ENCODE peak calls at places on chromosomes 11 and 22, in ten cellular contexts. T, K, N, Y, B, R, P, A, Z and U are unnamed samples.

GRCh38 chr11:122737951-122738693 is 82.6 kb downstream of the UBASH3B start:
- DNase-seq in T (peak), K (peak), N (no peak), Y (no peak), B (no peak), R (no peak), P (no peak), A (no peak), Z (no peak), U (no peak)

GRCh38 chr11:47668665-47669064 is 26.3 kb upstream of the MTCH2 start:
- DNase-seq in T (no peak), K (peak), N (no peak), Y (no peak), B (no peak), R (no peak), P (no peak), A (no peak), Z (no peak), U (no peak)

GRCh38 chr11:33452806-33453205 is 195.6 kb downstream of the HIPK3 start:
- DNase-seq in T (peak), K (peak), N (no peak), Y (no peak), B (no peak), R (peak), P (peak), A (no peak), Z (no peak), U (peak)

GRCh38 chr11:86660011-86660595 is 12.3 kb downstream of the ME3 start:
- DNase-seq in T (peak), K (no peak), N (no peak), Y (no peak), B (no peak), R (peak), P (peak), A (no peak), Z (no peak), U (peak)

GRCh38 chr11:47179655-47179991 is 2.9 kb upstream of the ARFGAP2 start:
- DNase-seq in T (no peak), K (no peak), N (peak), Y (peak), B (no peak), R (no peak), P (no peak), A (peak), Z (peak), U (peak)

GRCh38 chr11:94793002-94793401 is 24.8 kb downstream of the AMOTL1 start:
- DNase-seq in T (no peak), K (no peak), N (no peak), Y (no peak), B (no peak), R (peak), P (peak), A (no peak), Z (no peak), U (no peak)

GRCh38 chr11:43580735-43581369 is 99.7 kb upstream of the HSD17B12 start:
- DNase-seq in T (no peak), K (no peak), N (peak), Y (no peak), B (no peak), R (no peak), P (peak), A (no peak), Z (no peak), U (no peak)

GRCh38 chr22:50727678-50728522 is 10.1 kb upstream of the ACR start:
- DNase-seq in T (no peak), K (no peak), N (no peak), Y (no peak), B (no peak), R (no peak), P (no peak), A (no peak), Z (no peak), U (no peak)

GRCh38 chr22:39135092-39135896 is 17.2 kb downstream of the CBX7 start:
- DNase-seq in T (peak), K (no peak), N (peak), Y (peak), B (no peak), R (peak), P (peak), A (no peak), Z (peak), U (peak)

GRCh38 chr22:22721681-22722309 is 77.4 kb downstream of the GGTLC2 start:
- DNase-seq in T (peak), K (no peak), N (no peak), Y (no peak), B (no peak), R (peak), P (peak), A (no peak), Z (no peak), U (peak)

GRCh38 chr22:22716136-22716535 is 71.7 kb downstream of the GGTLC2 start:
- DNase-seq in T (no peak), K (no peak), N (no peak), Y (no peak), B (no peak), R (no peak), P (no peak), A (no peak), Z (no peak), U (no peak)

GRCh38 chr22:22720724-22721261 is 76.4 kb downstream of the GGTLC2 start:
- DNase-seq in T (no peak), K (no peak), N (no peak), Y (no peak), B (no peak), R (no peak), P (peak), A (no peak), Z (no peak), U (peak)

GRCh38 chr22:22717723-22718122 is 73.3 kb downstream of the GGTLC2 start:
- DNase-seq in T (no peak), K (no peak), N (no peak), Y (no peak), B (no peak), R (no peak), P (no peak), A (no peak), Z (no peak), U (no peak)

GRCh38 chr22:22720201-22720723 is 75.8 kb downstream of the GGTLC2 start:
- DNase-seq in T (peak), K (no peak), N (peak), Y (peak), B (no peak), R (peak), P (peak), A (no peak), Z (peak), U (peak)
- TF ChIP-seq CTCF in T (peak), K (peak), N (peak), Y (peak), B (peak), R (peak), P (peak), A (peak), Z (peak), U (peak)

DNA sequence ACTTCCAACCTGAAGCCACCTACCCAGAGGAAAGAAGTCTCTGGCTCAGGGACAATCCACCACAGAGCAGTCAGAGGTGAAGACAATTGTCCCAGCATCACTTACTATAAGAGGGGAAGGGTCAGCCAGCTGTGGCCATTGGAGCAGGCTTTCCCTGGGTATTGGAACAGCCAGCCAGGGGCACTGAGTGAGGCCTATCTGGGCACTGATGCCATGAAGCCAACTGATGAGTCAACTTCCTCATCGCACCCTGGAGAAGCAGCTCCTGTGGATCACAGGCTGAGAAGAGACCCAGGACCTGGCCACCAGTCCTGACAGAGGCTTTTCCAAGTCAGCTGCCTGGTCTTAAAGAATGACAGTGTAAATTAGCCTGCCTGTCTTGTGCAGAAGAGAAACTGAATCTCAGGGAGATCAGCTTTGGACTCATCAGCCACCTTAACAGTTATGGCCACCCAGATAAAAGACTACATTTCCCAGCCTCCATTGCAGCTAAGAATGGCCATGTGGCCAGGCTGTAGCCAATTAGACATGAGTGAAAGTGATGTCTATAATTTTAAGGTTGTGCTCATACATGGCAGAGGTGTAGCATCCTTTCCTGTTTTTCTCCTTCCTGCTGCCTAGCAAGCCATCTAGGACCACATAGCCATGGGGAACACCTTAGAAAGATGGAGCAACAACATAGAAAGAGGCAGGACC is 19.0 kb downstream of the CHST1 start:
- DNase-seq in T (peak), K (no peak), N (peak), Y (no peak), B (no peak), R (no peak), P (peak), A (no peak), Z (no peak), U (peak)
- TF ChIP-seq CTCF in T (no peak), K (no peak), N (no peak), Y (no peak), B (no peak), R (no peak), P (no peak), A (no peak), Z (no peak), U (no peak)

GRCh38 chr22:42296381-42296853 is 26.0 kb upstream of the TCF20 start:
- DNase-seq in T (no peak), K (no peak), N (peak), Y (no peak), B (no peak), R (no peak), P (no peak), A (peak), Z (no peak), U (no peak)
- TF ChIP-seq CTCF in T (peak), K (no peak), N (peak), Y (no peak), B (no peak), R (peak), P (no peak), A (no peak), Z (no peak), U (no peak)

DNA sequence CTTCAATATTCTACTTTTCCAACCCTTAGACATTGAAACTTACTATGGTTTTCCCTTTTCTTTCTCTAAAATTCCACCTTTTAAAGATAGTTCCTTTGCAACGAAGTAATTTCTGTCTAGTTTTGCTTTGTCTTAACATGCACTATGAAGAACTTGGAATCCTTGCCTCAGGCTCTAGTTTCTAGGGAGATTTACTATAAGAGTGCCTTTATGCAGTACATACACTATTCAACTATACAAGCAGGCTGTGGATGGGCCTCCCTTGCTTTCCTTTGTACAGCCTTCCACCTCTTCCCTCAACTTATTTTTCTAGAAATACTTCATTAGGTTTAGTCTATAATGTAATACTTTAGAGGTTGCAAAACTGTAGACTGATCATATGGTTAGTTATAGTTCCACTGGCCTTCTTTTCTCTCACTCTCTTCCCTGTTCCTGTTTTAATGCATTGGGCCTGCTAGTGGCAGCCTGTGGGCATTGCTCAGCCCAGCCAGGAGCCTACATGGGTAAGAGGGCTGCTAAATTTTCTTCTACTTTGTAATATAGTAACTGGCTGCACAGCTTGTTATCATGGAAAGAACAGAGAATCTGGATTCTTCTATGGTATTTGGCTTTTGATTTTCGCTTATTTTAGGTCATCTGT is 100.2 kb downstream of the C11orf87 start:
- DNase-seq in T (no peak), K (no peak), N (no peak), Y (no peak), B (no peak), R (no peak), P (no peak), A (no peak), Z (no peak), U (no peak)
- TF ChIP-seq CTCF in T (no peak), K (no peak), N (peak), Y (no peak), B (no peak), R (no peak), P (no peak), A (no peak), Z (no peak), U (no peak)

GRCh38 chr11:128506384-128506783 is 81.0 kb downstream of the ETS1 start:
- DNase-seq in T (no peak), K (no peak), N (no peak), Y (no peak), B (no peak), R (no peak), P (no peak), A (no peak), Z (no peak), U (no peak)
- TF ChIP-seq CTCF in T (peak), K (no peak), N (peak), Y (no peak), B (peak), R (no peak), P (peak), A (no peak), Z (no peak), U (peak)

DNA sequence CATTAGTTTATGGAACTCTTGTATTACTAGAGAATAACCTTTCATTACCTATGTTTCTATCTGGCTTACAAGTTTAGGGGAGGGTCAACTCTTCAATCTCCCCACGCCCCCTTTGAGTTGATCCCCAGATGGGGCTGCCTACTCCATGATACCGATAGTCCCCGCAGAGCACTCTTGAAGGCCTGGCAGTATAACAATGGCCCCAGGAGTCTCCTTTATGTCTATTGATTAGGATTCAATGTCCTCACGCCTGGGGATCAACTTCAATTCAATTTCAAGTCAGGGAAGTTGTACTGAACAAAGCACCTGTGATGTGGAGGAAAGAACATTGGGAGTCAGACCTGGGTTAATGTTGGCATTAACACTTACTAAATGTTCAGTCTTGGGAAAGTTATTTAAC is 520.2 kb downstream of the METTL15 start:
- DNase-seq in T (no peak), K (no peak), N (no peak), Y (no peak), B (no peak), R (no peak), P (no peak), A (no peak), Z (no peak), U (no peak)
- TF ChIP-seq CTCF in T (no peak), K (no peak), N (no peak), Y (no peak), B (no peak), R (no peak), P (no peak), A (no peak), Z (no peak), U (no peak)

DNA sequence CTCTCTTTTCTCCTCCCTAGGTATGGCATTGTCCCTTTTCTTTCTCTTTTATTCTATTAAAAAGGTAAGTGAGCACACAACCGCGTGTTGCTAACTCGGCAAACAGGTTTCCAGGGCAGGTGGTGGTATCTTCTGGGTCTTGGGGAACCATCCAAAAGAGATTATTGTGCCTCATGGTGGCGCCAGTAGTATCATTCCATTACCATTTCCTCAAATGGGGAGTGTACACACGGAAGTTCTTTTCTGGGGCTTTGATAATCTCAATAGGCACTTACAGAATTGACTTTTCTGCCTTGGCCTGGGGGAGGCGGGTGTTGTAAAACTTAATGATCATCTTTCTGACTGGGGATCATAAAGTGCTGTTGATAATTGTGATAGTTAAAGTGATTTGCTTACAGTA is 234.1 kb downstream of the KIRREL3 start:
- DNase-seq in T (no peak), K (no peak), N (no peak), Y (no peak), B (no peak), R (no peak), P (no peak), A (no peak), Z (no peak), U (no peak)
- TF ChIP-seq CTCF in T (no peak), K (no peak), N (peak), Y (no peak), B (no peak), R (no peak), P (no peak), A (peak), Z (no peak), U (no peak)

GRCh38 chr11:108870373-108871020 is 205.6 kb downstream of the DDX10 start:
- DNase-seq in T (peak), K (no peak), N (no peak), Y (no peak), B (no peak), R (peak), P (peak), A (no peak), Z (no peak), U (peak)
- TF ChIP-seq CTCF in T (no peak), K (no peak), N (no peak), Y (no peak), B (no peak), R (no peak), P (no peak), A (no peak), Z (no peak), U (no peak)